ENCODE peak calls at places on chromosomes 3 and 15, in ten cellular contexts. H is Kasumi-1; O is AG09319; Q is amygdala; F is OCI-LY7; I is activated CD8-positive, alpha-beta memory T cell treated with anti-CD3 and anti-CD28 coated beads, Interleukin-2, amount 50 U/mL, for 48 hours; T is AG08396; N is AG04449; Y is activated CD4-positive, alpha-beta T cell treated with anti-CD3 and anti-CD28 coated beads for 48 hours; L is HuH-7. P is an unnamed sample.

GRCh38 chr3:52005571-52005986 is 9.9 kb upstream of the RPL29 start:
- DNase-seq in N (no peak), T (peak), F (no peak), Y (no peak), O (peak), H (peak), L (no peak), Q (no peak), I (no peak), P (no peak)

GRCh38 chr3:187291001-187291511 is 481 bp downstream of the MASP1 start:
- DNase-seq in H (no peak), N (no peak), Q (no peak), L (no peak), O (no peak), F (no peak), T (peak), Y (no peak), I (no peak), P (no peak)

GRCh38 chr3:121552379-121552778 is 6.6 kb upstream of the POLQ start:
- DNase-seq in I (no peak), Y (no peak), H (no peak), F (no peak), L (peak), O (no peak), T (no peak), Q (no peak), N (no peak), P (no peak)

GRCh38 chr15:65333441-65333820 is 29.0 kb downstream of the RNU5B-1 start:
- DNase-seq in L (no peak), N (no peak), F (no peak), H (no peak), T (no peak), I (no peak), Y (no peak), O (no peak), Q (no peak), P (no peak)

GRCh38 chr3:64954995-64955636 is 267.3 kb upstream of the ADAMTS9 start:
- DNase-seq in F (no peak), T (no peak), Q (no peak), N (no peak), Y (no peak), L (no peak), O (no peak), H (peak), I (no peak), P (no peak)

GRCh38 chr15:60228619-60229018 is 169.2 kb downstream of the ANXA2 start:
- DNase-seq in H (no peak), L (no peak), N (no peak), Q (no peak), O (no peak), T (no peak), Y (no peak), I (no peak), F (no peak), P (no peak)

GRCh38 chr3:179069762-179070390 is 1.7 kb downstream of the ZMAT3 start:
- DNase-seq in F (no peak), N (no peak), T (peak), L (no peak), I (no peak), Y (no peak), H (no peak), Q (no peak), O (peak), P (no peak)

GRCh38 chr15:79067434-79067833 is 23.1 kb downstream of the RASGRF1 start:
- DNase-seq in H (no peak), Y (no peak), F (no peak), Q (no peak), T (no peak), L (no peak), N (no peak), I (no peak), O (no peak), P (no peak)

GRCh38 chr15:63896336-63897115 is 62.8 kb upstream of the HERC1 start:
- DNase-seq in I (peak), L (peak), N (no peak), Y (peak), H (peak), Q (no peak), T (peak), F (no peak), O (peak), P (no peak)

GRCh38 chr3:73080201-73080966 is 18.9 kb downstream of the EBLN2 start:
- DNase-seq in I (no peak), H (no peak), Q (no peak), O (no peak), L (no peak), Y (peak), N (no peak), F (no peak), T (no peak), P (no peak)